ENCODE peak calls at places on chromosome 14, in six cellular contexts. One of them, this sample, is unnamed.

GRCh38 chr14:93092606-93093556 is 22.8 kb downstream of the ITPK1 start:
- DNase-seq in astrocyte of the cerebellum: no peak
- DNase-seq in PC-3: no peak
- DNase-seq in T-helper 2 cell: no peak
- DNase-seq in progenitor cell of endocrine pancreas: no peak
- DNase-seq in ACHN: no peak
- DNase-seq in this sample: no peak

GRCh38 chr14:99230271-99231141 is 41.5 kb downstream of the BCL11B start:
- DNase-seq in ACHN: no peak
- DNase-seq in T-helper 2 cell: peak; percentile 57
- DNase-seq in progenitor cell of endocrine pancreas: no peak
- DNase-seq in astrocyte of the cerebellum: no peak
- DNase-seq in PC-3: no peak
- DNase-seq in this sample: peak; percentile 84

GRCh38 chr14:89911018-89911919 is 43.3 kb downstream of the EFCAB11 start:
- DNase-seq in astrocyte of the cerebellum: peak; percentile 66
- DNase-seq in PC-3: peak; percentile 40
- DNase-seq in progenitor cell of endocrine pancreas: no peak
- DNase-seq in T-helper 2 cell: no peak
- DNase-seq in ACHN: no peak
- DNase-seq in this sample: no peak

GRCh38 chr14:88975926-88976325 is 151.5 kb downstream of the TTC8 start:
- DNase-seq in progenitor cell of endocrine pancreas: no peak
- DNase-seq in T-helper 2 cell: no peak
- DNase-seq in astrocyte of the cerebellum: no peak
- DNase-seq in ACHN: no peak
- DNase-seq in PC-3: no peak
- DNase-seq in this sample: no peak

GRCh38 chr14:73471582-73472181 is 13.3 kb upstream of the NUMB start:
- DNase-seq in ACHN: no peak
- DNase-seq in T-helper 2 cell: no peak
- DNase-seq in PC-3: no peak
- DNase-seq in astrocyte of the cerebellum: no peak
- DNase-seq in progenitor cell of endocrine pancreas: no peak
- DNase-seq in this sample: no peak

GRCh38 chr14:58944226-58944769 is 244.2 kb upstream of the DAAM1 start:
- DNase-seq in progenitor cell of endocrine pancreas: peak; percentile 23
- DNase-seq in astrocyte of the cerebellum: no peak
- DNase-seq in ACHN: no peak
- DNase-seq in PC-3: no peak
- DNase-seq in T-helper 2 cell: no peak
- DNase-seq in this sample: no peak

GRCh38 chr14:74618078-74618952 is 6.3 kb upstream of the LTBP2 start:
- DNase-seq in progenitor cell of endocrine pancreas: no peak
- DNase-seq in PC-3: peak; percentile 93
- DNase-seq in astrocyte of the cerebellum: no peak
- DNase-seq in T-helper 2 cell: no peak
- DNase-seq in ACHN: peak; percentile 60
- DNase-seq in this sample: peak; percentile 87

GRCh38 chr14:47186491-47186890 is 488.9 kb downstream of the MDGA2 start:
- DNase-seq in ACHN: peak; percentile 62
- DNase-seq in T-helper 2 cell: no peak
- DNase-seq in PC-3: no peak
- DNase-seq in astrocyte of the cerebellum: peak; percentile 0
- DNase-seq in progenitor cell of endocrine pancreas: no peak
- DNase-seq in this sample: no peak

GRCh38 chr14:95322646-95323045 is 2.9 kb upstream of the CLMN start:
- DNase-seq in astrocyte of the cerebellum: no peak
- DNase-seq in T-helper 2 cell: no peak
- DNase-seq in ACHN: no peak
- DNase-seq in progenitor cell of endocrine pancreas: no peak
- DNase-seq in PC-3: no peak
- DNase-seq in this sample: no peak

GRCh38 chr14:103391048-103391447 is 5.8 kb downstream of the MARK3 start:
- DNase-seq in PC-3: peak; percentile 77
- DNase-seq in astrocyte of the cerebellum: peak; percentile 89
- DNase-seq in ACHN: peak; percentile 63
- DNase-seq in progenitor cell of endocrine pancreas: no peak
- DNase-seq in T-helper 2 cell: no peak
- DNase-seq in this sample: no peak

GRCh38 chr14:25049559-25050493 is at the start of gene STXBP6:
- DNase-seq in PC-3: no peak
- DNase-seq in ACHN: no peak
- DNase-seq in T-helper 2 cell: no peak
- DNase-seq in progenitor cell of endocrine pancreas: peak; percentile 68
- DNase-seq in astrocyte of the cerebellum: no peak
- DNase-seq in this sample: no peak

GRCh38 chr14:100994757-100995156 is 91.2 kb upstream of the RTL1 start:
- DNase-seq in PC-3: peak; percentile 42
- DNase-seq in astrocyte of the cerebellum: no peak
- DNase-seq in progenitor cell of endocrine pancreas: no peak
- DNase-seq in ACHN: no peak
- DNase-seq in T-helper 2 cell: no peak
- DNase-seq in this sample: no peak

GRCh38 chr14:93984070-93984469 is 7.7 kb upstream of the ASB2 start:
- DNase-seq in PC-3: peak; percentile 7
- DNase-seq in T-helper 2 cell: no peak
- DNase-seq in progenitor cell of endocrine pancreas: no peak
- DNase-seq in ACHN: peak; percentile 47
- DNase-seq in astrocyte of the cerebellum: no peak
- DNase-seq in this sample: no peak

GRCh38 chr14:91303091-91303923 is 58.8 kb upstream of the GPR68 start:
- DNase-seq in progenitor cell of endocrine pancreas: no peak
- DNase-seq in ACHN: peak; percentile 28
- DNase-seq in T-helper 2 cell: peak; percentile 31
- DNase-seq in astrocyte of the cerebellum: no peak
- DNase-seq in PC-3: peak; percentile 32
- DNase-seq in this sample: peak; percentile 70

GRCh38 chr14:105030194-105030593 is 9.3 kb upstream of the CDCA4 start:
- DNase-seq in ACHN: no peak
- DNase-seq in astrocyte of the cerebellum: no peak
- DNase-seq in T-helper 2 cell: no peak
- DNase-seq in progenitor cell of endocrine pancreas: no peak
- DNase-seq in PC-3: no peak
- DNase-seq in this sample: peak; percentile 11

GRCh38 chr14:104827173-104828055 is 26.5 kb downstream of the ZBTB42 start:
- DNase-seq in ACHN: peak; percentile 64
- DNase-seq in progenitor cell of endocrine pancreas: peak; percentile 65
- DNase-seq in astrocyte of the cerebellum: no peak
- DNase-seq in PC-3: peak; percentile 60
- DNase-seq in T-helper 2 cell: peak; percentile 24
- DNase-seq in this sample: peak; percentile 87

GRCh38 chr14:77051101-77051500 is 22.6 kb upstream of the IRF2BPL start:
- DNase-seq in PC-3: no peak
- DNase-seq in progenitor cell of endocrine pancreas: no peak
- DNase-seq in astrocyte of the cerebellum: no peak
- DNase-seq in ACHN: no peak
- DNase-seq in T-helper 2 cell: no peak
- DNase-seq in this sample: peak; percentile 89

GRCh38 chr14:102928412-102929348 is 6.2 kb downstream of the AMN start:
- DNase-seq in T-helper 2 cell: peak; percentile 55
- DNase-seq in progenitor cell of endocrine pancreas: peak; percentile 73
- DNase-seq in ACHN: no peak
- DNase-seq in astrocyte of the cerebellum: no peak
- DNase-seq in PC-3: no peak
- DNase-seq in this sample: peak; percentile 94

GRCh38 chr14:106436310-106436905 is 910.0 kb downstream of the TMEM121 start:
- DNase-seq in ACHN: no peak
- DNase-seq in astrocyte of the cerebellum: no peak
- DNase-seq in progenitor cell of endocrine pancreas: no peak
- DNase-seq in PC-3: no peak
- DNase-seq in T-helper 2 cell: peak; percentile 45
- DNase-seq in this sample: peak; percentile 66

GRCh38 chr14:22570132-22570949 is 18.7 kb downstream of the DAD1 start:
- DNase-seq in astrocyte of the cerebellum: peak; percentile 89
- DNase-seq in ACHN: peak; percentile 79
- DNase-seq in progenitor cell of endocrine pancreas: peak; percentile 62
- DNase-seq in T-helper 2 cell: no peak
- DNase-seq in PC-3: peak; percentile 92
- DNase-seq in this sample: no peak